ENCODE peak calls at places on chromosomes 7 and 10, in six cellular contexts. X is DND-41, N is left cardiac atrium, A is H7, R is lung microvascular endothelial cell, G is PC-3. T is an unnamed sample.
A peak's percentile ranks its signal among the peaks of the same experiment; 100 is the strongest.

GRCh38 chr10:11208908-11209809 is 191.5 kb downstream of the CELF2 start:
- DNase-seq in R (no peak), A (no peak), X (peak; percentile 58), G (no peak), N (no peak), T (peak; percentile 60)

GRCh38 chr7:73448609-73449008 is 15.0 kb downstream of the FZD9 start:
- DNase-seq in G (no peak), R (no peak), X (no peak), N (no peak), A (no peak), T (no peak)

GRCh38 chr10:83544049-83544448 is 595.3 kb upstream of the GHITM start:
- DNase-seq in X (no peak), R (no peak), N (no peak), G (no peak), A (no peak), T (no peak)

GRCh38 chr10:10208156-10208555 is 809.5 kb upstream of the CELF2 start:
- DNase-seq in R (no peak), G (no peak), N (no peak), A (no peak), X (no peak), T (no peak)

GRCh38 chr7:39951156-39951942 is 1.3 kb downstream of the CDK13 start:
- DNase-seq in A (peak; percentile 86), N (peak; percentile 53), X (peak; percentile 74), G (peak; percentile 44), R (peak; percentile 81), T (peak; percentile 80)

GRCh38 chr10:120474956-120475355 is 17.9 kb downstream of the PLPP4 start:
- DNase-seq in G (no peak), N (no peak), X (no peak), R (no peak), A (no peak), T (no peak)

GRCh38 chr7:29946428-29947186 is 43.0 kb downstream of the SCRN1 start:
- DNase-seq in N (peak; percentile 37), R (peak; percentile 72), G (peak; percentile 52), A (peak; percentile 73), X (no peak), T (no peak)

GRCh38 chr10:84333864-84334451 is 5.6 kb downstream of the CCSER2 start:
- DNase-seq in X (peak; percentile 81), A (no peak), N (no peak), R (no peak), G (no peak), T (peak; percentile 50)

GRCh38 chr7:771241-772004 is 44.3 kb upstream of the PRKAR1B start:
- DNase-seq in R (peak; percentile 82), A (no peak), X (no peak), G (no peak), N (peak; percentile 85), T (no peak)

GRCh38 chr7:41886906-41887311 is 184.0 kb upstream of the INHBA start:
- DNase-seq in R (no peak), G (peak; percentile 52), N (peak; percentile 72), X (no peak), A (peak; percentile 23), T (no peak)

GRCh38 chr7:28469562-28469961 is 57.2 kb downstream of the CREB5 start:
- DNase-seq in N (no peak), A (no peak), R (no peak), G (no peak), X (no peak), T (no peak)

GRCh38 chr7:7221602-7222038 is 39.3 kb downstream of the C1GALT1 start:
- DNase-seq in X (no peak), R (no peak), N (peak; percentile 24), G (peak; percentile 58), A (no peak), T (no peak)

T was measured in GM13977.